ENCODE peak calls at places on chromosomes 1 and 21, in seven cellular contexts. C is A549, J is HepG2, Q is SK-N-SH, O is K562, Y is H1, T is GM12878. N is an unnamed sample.

GRCh38 chr1:226429051-226429461 is 21.2 kb upstream of the PARP1 start:
- DNase-seq in C (no peak), J (no peak), Q (no peak), O (no peak), Y (no peak), T (no peak), N (no peak)

GRCh38 chr1:61230523-61230922 is 148.2 kb downstream of the NFIA start:
- DNase-seq in C (no peak), J (peak), Q (no peak), O (no peak), Y (no peak), T (no peak), N (no peak)

GRCh38 chr1:192809286-192810252 is 730 bp downstream of the RGS2 start:
- DNase-seq in C (peak), J (no peak), Q (peak), O (peak), Y (no peak), T (no peak), N (peak)

GRCh38 chr1:93665015-93665414 is 16.6 kb downstream of the BCAR3 start:
- DNase-seq in C (no peak), J (no peak), Q (peak), O (no peak), Y (no peak), T (no peak), N (no peak)

GRCh38 chr1:161407451-161407985 is 39.8 kb upstream of the CFAP126 start:
- DNase-seq in C (no peak), J (no peak), Q (no peak), O (no peak), Y (no peak), T (no peak), N (no peak)

GRCh38 chr1:211548321-211549091 is 30.5 kb downstream of the SLC30A1 start:
- DNase-seq in C (no peak), J (no peak), Q (no peak), O (peak), Y (no peak), T (no peak), N (no peak)

GRCh38 chr1:97745912-97746311 is 174.9 kb downstream of the DPYD start:
- DNase-seq in C (no peak), J (no peak), Q (no peak), O (no peak), Y (no peak), T (no peak), N (peak)

GRCh38 chr1:214192825-214193643 is 87.9 kb upstream of the SMYD2 start:
- DNase-seq in C (no peak), J (no peak), Q (no peak), O (no peak), Y (no peak), T (no peak), N (no peak)

GRCh38 chr1:14724234-14724633 is 125.7 kb downstream of the KAZN start:
- DNase-seq in C (no peak), J (no peak), Q (no peak), O (no peak), Y (no peak), T (no peak), N (no peak)

GRCh38 chr1:181655756-181656155 is 172.4 kb downstream of the CACNA1E start:
- DNase-seq in C (no peak), J (no peak), Q (no peak), O (no peak), Y (no peak), T (no peak), N (peak)

GRCh38 chr1:94636625-94637024 is 95.1 kb upstream of the F3 start:
- DNase-seq in C (no peak), J (no peak), Q (no peak), O (no peak), Y (peak), T (no peak), N (peak)

GRCh38 chr1:17633654-17634053 is 94.2 kb downstream of the ARHGEF10L start:
- DNase-seq in C (no peak), J (no peak), Q (no peak), O (no peak), Y (no peak), T (no peak), N (peak)

GRCh38 chr21:41068411-41069304 is 99.3 kb upstream of the BACE2 start:
- DNase-seq in C (peak), J (peak), Q (peak), O (peak), Y (peak), T (no peak), N (peak)

GRCh38 chr1:61082336-61083013 is at the start of gene NFIA:
- DNase-seq in C (peak), J (peak), Q (peak), O (peak), Y (peak), T (no peak), N (peak)

GRCh38 chr21:42561742-42562141 is 48.1 kb downstream of the SLC37A1 start:
- DNase-seq in C (no peak), J (peak), Q (no peak), O (peak), Y (no peak), T (peak), N (no peak)
- TF ChIP-seq USF2 in C (no peak), J (no peak), Q (no peak), O (no peak), Y (no peak), T (no peak), N (no peak)

DNA sequence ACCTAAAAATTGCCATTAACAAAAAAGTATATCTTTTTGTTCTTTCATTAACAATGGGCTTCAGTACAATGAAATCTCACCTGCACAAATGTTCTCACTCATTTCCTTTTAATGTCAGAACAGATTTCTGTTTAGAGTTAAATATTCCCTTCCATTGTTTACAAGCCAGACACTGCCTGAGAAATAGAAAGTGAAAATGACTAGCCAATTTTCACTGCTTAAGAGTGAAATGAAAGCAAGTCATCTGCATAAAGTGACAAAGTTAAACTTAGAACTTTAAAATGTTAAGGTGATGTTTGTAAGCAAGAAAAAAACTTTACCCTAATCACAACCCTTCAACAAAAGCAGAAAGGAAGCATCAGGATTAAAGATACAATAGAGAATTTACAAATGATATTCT is 27.5 kb downstream of the COA6 start:
- DNase-seq in C (no peak), J (no peak), Q (no peak), O (no peak), Y (no peak), T (peak), N (no peak)
- H3K4me3 ChIP-seq in C (no peak), J (no peak), Q (no peak), O (no peak), Y (no peak), T (peak), N (no peak)

DNA sequence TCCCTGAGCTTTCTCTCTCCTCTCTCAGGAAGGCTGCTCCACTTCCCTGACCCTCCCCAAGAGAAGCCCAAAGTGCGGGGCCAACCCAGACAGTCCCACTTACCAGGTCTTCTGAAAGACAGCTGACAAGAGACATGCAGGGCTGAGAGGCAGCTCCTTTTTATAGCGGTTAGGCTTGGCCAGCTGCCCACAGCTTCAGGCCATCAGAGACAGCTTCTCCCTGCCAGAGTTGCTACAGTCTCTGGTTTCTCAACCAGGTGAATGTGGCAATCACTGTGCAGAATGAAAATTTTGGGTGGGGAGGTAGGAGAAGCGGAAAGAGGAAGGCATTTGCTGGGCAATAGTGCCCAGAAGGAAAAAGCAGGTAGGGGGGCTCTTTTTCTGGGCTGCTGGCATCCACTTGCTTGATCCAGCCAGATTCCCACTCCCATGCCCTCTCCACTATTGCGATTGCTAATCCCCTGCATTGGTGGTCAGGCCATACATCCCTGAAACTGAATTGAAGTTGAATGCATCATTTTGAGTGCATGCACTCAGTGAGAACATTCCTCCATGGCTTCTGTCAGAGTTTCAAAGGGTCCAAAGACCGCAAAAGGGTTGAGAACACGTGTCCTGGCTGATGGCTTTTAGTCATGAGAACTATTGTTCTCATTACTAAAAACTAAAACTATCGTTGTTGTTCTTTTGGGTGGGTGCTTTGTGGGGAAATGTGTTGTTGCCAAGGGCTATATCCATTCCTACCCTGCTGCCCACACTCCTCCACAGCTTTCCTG is at the start of gene S100A8:
- DNase-seq in C (no peak), J (no peak), Q (no peak), O (no peak), Y (no peak), T (no peak), N (no peak)
- TF ChIP-seq USF2 in C (no peak), J (no peak), Q (no peak), O (no peak), Y (no peak), T (no peak), N (no peak)

GRCh38 chr1:201540846-201541735 is 2.2 kb downstream of the NAV1 start:
- DNase-seq in C (no peak), J (no peak), Q (no peak), O (no peak), Y (no peak), T (no peak), N (no peak)
- H3K4me3 ChIP-seq in C (no peak), J (no peak), Q (peak), O (no peak), Y (peak), T (no peak), N (peak)

DNA sequence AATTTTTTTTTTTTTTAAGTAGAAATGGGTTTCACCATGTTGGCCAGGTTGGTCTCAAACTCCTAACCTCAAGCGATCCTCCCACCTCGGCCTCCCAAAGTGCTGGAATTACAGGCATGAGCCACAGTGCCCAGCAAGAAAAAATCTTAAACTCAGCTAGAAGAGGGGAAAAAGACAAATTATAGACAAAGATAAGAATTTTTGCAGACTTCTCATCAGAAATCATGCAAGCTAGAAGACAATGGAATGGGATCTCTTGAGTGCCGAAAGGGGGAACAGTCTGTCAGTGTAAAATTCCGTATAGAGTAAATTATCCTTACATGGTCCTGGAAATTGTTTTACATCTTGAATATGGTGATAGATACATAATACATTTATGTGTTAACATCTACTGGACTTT is 294.4 kb downstream of the CAMTA1 start:
- DNase-seq in C (peak), J (no peak), Q (no peak), O (no peak), Y (no peak), T (no peak), N (no peak)
- TF ChIP-seq USF2 in C (no peak), J (no peak), Q (no peak), O (no peak), Y (no peak), T (no peak), N (no peak)

GRCh38 chr1:200410566-200410878 is 686 bp upstream of the ZNF281 start:
- DNase-seq in C (no peak), J (no peak), Q (peak), O (no peak), Y (no peak), T (no peak), N (no peak)

GRCh38 chr1:200406161-200406797 is 3.6 kb downstream of the ZNF281 start:
- DNase-seq in C (no peak), J (no peak), Q (no peak), O (no peak), Y (no peak), T (no peak), N (no peak)

GRCh38 chr1:200411406-200412257 is 1.8 kb upstream of the ZNF281 start:
- DNase-seq in C (no peak), J (peak), Q (no peak), O (no peak), Y (peak), T (no peak), N (no peak)

GRCh38 chr1:200409761-200410565 is at the start of gene ZNF281:
- DNase-seq in C (peak), J (peak), Q (peak), O (peak), Y (peak), T (peak), N (peak)

DNA sequence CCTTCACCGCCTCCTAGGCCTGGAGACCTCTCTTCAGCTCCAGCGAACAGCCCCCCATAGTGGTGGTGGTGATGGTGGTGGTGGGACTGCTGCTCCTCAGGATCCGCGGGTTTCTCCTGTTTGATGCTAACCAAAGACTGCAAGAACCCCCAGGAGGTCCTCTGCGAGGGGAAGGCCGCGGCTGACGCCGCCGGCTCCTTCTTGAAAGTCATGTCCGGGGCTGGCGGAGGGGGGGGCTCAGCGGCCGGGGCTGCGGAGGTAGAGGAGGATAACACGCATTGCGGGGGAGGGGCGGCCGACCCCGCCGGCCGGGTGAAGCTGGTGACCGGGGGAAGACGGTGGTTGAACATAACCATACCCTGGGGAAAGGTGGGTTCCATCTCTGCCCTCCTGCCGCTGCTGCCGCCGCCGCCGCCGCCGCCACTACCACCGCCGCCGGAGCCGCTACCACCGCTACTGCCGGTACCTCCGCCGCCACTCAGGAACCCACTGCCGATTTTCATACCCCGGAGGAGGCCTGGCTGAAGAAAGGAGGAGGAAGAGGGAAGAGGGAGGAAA is 554 bp downstream of the ZNF281 start:
- DNase-seq in C (no peak), J (no peak), Q (no peak), O (peak), Y (peak), T (no peak), N (peak)
- H3K4me3 ChIP-seq in C (peak), J (peak), Q (peak), O (peak), Y (peak), T (peak), N (peak)

N was measured in IMR-90.